ENCODE peak calls at places on chromosomes 3 and 15, in eight cellular contexts. D is AG10803, Z is stomach, P is endodermal cell, U is choroid plexus epithelial cell, H is IMR-90, A is psoas muscle, M is GM23338. G is an unnamed sample.

GRCh38 chr3:127682576-127682975 is 9.8 kb downstream of the ABTB1 start:
- DNase-seq in D (no peak), Z (peak), P (peak), U (no peak), H (no peak), A (no peak), M (peak), G (no peak)

GRCh38 chr3:35965908-35966307 is 326.6 kb downstream of the ARPP21 start:
- DNase-seq in D (peak), Z (no peak), P (no peak), U (peak), H (peak), A (no peak), M (peak), G (no peak)

GRCh38 chr3:42367903-42368302 is 42.5 kb downstream of the LYZL4 start:
- DNase-seq in D (no peak), Z (no peak), P (no peak), U (no peak), H (no peak), A (no peak), M (no peak), G (no peak)

GRCh38 chr3:194953291-194953690 is 267.6 kb downstream of the FAM43A start:
- DNase-seq in D (no peak), Z (no peak), P (no peak), U (no peak), H (no peak), A (no peak), M (no peak), G (no peak)

GRCh38 chr3:147654827-147655226 is 245.7 kb downstream of the ZIC1 start:
- DNase-seq in D (peak), Z (no peak), P (no peak), U (peak), H (no peak), A (no peak), M (no peak), G (no peak)

GRCh38 chr3:157443873-157444770 is 7.5 kb downstream of the PTX3 start:
- DNase-seq in D (peak), Z (no peak), P (no peak), U (peak), H (peak), A (no peak), M (no peak), G (peak)

GRCh38 chr15:41993447-41994170 is 21.3 kb upstream of the EHD4 start:
- DNase-seq in D (no peak), Z (no peak), P (no peak), U (no peak), H (no peak), A (peak), M (no peak), G (no peak)

GRCh38 chr3:192514754-192515660 is 212.3 kb downstream of the FGF12 start:
- DNase-seq in D (no peak), Z (peak), P (peak), U (no peak), H (no peak), A (peak), M (peak), G (no peak)

GRCh38 chr3:12187448-12188327 is 29.0 kb upstream of the TIMP4 start:
- DNase-seq in D (peak), Z (no peak), P (peak), U (peak), H (peak), A (no peak), M (no peak), G (no peak)

GRCh38 chr15:57640935-57641682 is 49.4 kb downstream of the MYZAP start:
- DNase-seq in D (peak), Z (no peak), P (peak), U (peak), H (peak), A (no peak), M (peak), G (peak)

GRCh38 chr3:8761866-8762265 is 7.5 kb downstream of the OXTR start:
- DNase-seq in D (no peak), Z (no peak), P (peak), U (no peak), H (no peak), A (no peak), M (no peak), G (no peak)

GRCh38 chr3:32596926-32597369 is 26.3 kb upstream of the DYNC1LI1 start:
- DNase-seq in D (no peak), Z (no peak), P (no peak), U (peak), H (peak), A (no peak), M (no peak), G (no peak)

GRCh38 chr3:147410518-147411234 is 1.5 kb downstream of the ZIC1 start:
- DNase-seq in D (peak), Z (no peak), P (peak), U (peak), H (peak), A (peak), M (peak), G (no peak)

GRCh38 chr3:160686955-160687535 is 10.1 kb downstream of the ARL14 start:
- DNase-seq in D (peak), Z (no peak), P (no peak), U (peak), H (peak), A (no peak), M (peak), G (no peak)

GRCh38 chr3:46881819-46882376 is 4.4 kb downstream of the PTH1R start:
- DNase-seq in D (no peak), Z (no peak), P (peak), U (no peak), H (no peak), A (no peak), M (peak), G (no peak)

GRCh38 chr3:36891651-36892268 is 53.1 kb downstream of the TRANK1 start:
- DNase-seq in D (no peak), Z (no peak), P (peak), U (no peak), H (no peak), A (peak), M (no peak), G (no peak)

GRCh38 chr15:78149805-78150751 is 916 bp downstream of the IDH3A start:
- DNase-seq in D (no peak), Z (no peak), P (peak), U (peak), H (no peak), A (no peak), M (peak), G (no peak)

GRCh38 chr15:31480356-31481058 is 153.9 kb downstream of the KLF13 start:
- DNase-seq in D (no peak), Z (peak), P (peak), U (no peak), H (no peak), A (no peak), M (no peak), G (no peak)

GRCh38 chr15:77577350-77577749 is 55.4 kb downstream of the LINGO1 start:
- DNase-seq in D (no peak), Z (no peak), P (no peak), U (no peak), H (no peak), A (peak), M (no peak), G (no peak)

GRCh38 chr3:51975857-51976549 is 1.1 kb downstream of the ABHD14A start:
- DNase-seq in D (peak), Z (peak), P (peak), U (peak), H (peak), A (peak), M (peak), G (peak)

GRCh38 chr3:129605593-129606521 is 619 bp downstream of the PLXND1 start:
- DNase-seq in D (peak), Z (peak), P (peak), U (peak), H (peak), A (peak), M (no peak), G (no peak)

GRCh38 chr3:188253800-188254452 is 100.0 kb downstream of the LPP start:
- DNase-seq in D (no peak), Z (no peak), P (no peak), U (no peak), H (no peak), A (no peak), M (no peak), G (no peak)

GRCh38 chr15:85485956-85486567 is 105.7 kb downstream of the AKAP13 start:
- DNase-seq in D (peak), Z (peak), P (peak), U (peak), H (peak), A (no peak), M (peak), G (peak)

GRCh38 chr3:178512627-178513026 is 23.6 kb upstream of the KCNMB2 start:
- DNase-seq in D (no peak), Z (no peak), P (no peak), U (no peak), H (no peak), A (no peak), M (no peak), G (no peak)

GRCh38 chr15:71294636-71295241 is 179.5 kb downstream of the THSD4 start:
- DNase-seq in D (peak), Z (no peak), P (no peak), U (peak), H (peak), A (no peak), M (no peak), G (peak)

GRCh38 chr15:63041982-63042878 is at the start of gene TPM1:
- DNase-seq in D (peak), Z (peak), P (peak), U (peak), H (peak), A (peak), M (peak), G (peak)

GRCh38 chr3:194224937-194225422 is 89.0 kb downstream of the HES1 start:
- DNase-seq in D (no peak), Z (no peak), P (peak), U (no peak), H (no peak), A (no peak), M (peak), G (no peak)

GRCh38 chr15:96053039-96054021 is 277.2 kb upstream of the NR2F2 start:
- DNase-seq in D (no peak), Z (peak), P (peak), U (peak), H (no peak), A (peak), M (peak), G (no peak)

DNA sequence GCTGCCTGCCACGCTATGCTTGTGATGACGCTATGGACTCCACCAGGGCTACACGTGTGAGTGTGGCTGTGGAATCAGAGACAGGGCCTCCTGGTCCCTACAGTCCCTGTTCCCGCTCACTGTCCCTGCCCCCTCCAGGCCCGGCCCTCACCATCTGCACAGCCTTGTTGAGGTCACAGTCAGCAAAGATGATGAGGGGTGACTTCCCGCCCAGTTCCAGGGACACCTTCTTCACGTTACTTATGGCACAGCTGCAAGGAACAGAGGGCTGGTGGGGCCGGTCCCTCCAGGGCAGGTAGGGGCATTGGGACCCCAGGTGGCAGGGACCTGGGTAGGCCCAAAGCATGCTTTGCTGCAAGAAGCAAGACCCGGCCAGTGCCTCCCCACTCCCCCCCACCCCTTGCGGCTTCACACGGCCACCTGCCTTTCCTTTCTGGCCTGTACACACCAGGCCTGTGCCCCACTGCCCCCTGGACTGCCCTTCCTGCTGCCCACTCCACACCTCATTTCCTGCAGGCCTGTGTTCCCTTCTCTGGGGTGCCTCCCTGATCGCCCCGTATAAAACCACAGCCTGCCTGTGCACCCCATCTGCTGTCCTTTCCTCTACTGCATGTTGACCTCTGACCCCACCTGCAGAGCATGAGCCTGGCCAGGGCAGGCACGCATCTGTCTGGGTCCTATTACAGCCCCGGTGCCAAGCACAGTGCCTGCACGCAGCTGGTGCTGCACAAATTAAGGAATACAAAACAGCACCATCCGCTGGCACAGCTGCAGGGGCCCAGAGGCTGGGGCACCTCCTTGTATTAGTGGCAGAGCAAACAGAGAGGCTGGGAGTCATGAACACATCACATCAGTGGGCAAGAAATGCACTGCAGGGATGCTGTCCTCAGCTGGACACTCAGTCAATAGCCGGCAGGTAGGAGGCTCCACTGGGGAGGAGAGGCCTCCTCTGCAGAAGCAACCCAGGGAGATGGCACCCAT is 30.8 kb upstream of the SLC41A3 start:
- DNase-seq in D (no peak), Z (peak), P (peak), U (no peak), H (no peak), A (no peak), M (no peak), G (no peak)
- TF ChIP-seq CTCF in D (no peak), Z (no peak), P (no peak), U (no peak), H (no peak), A (no peak), M (no peak), G (no peak)

GRCh38 chr15:74851960-74852359 is 9.0 kb upstream of the ULK3 start:
- DNase-seq in D (no peak), Z (no peak), P (no peak), U (no peak), H (no peak), A (no peak), M (no peak), G (no peak)

GRCh38 chr15:74857082-74857655 is 14.2 kb upstream of the ULK3 start:
- DNase-seq in D (no peak), Z (peak), P (no peak), U (no peak), H (no peak), A (no peak), M (no peak), G (no peak)

GRCh38 chr15:74855857-74856256 is 12.9 kb upstream of the ULK3 start:
- DNase-seq in D (peak), Z (no peak), P (no peak), U (no peak), H (no peak), A (peak), M (no peak), G (no peak)

GRCh38 chr15:74856537-74856936 is 13.6 kb upstream of the ULK3 start:
- DNase-seq in D (no peak), Z (no peak), P (no peak), U (no peak), H (no peak), A (no peak), M (no peak), G (no peak)

GRCh38 chr15:74854453-74854852 is 11.5 kb upstream of the ULK3 start:
- DNase-seq in D (no peak), Z (no peak), P (no peak), U (no peak), H (no peak), A (no peak), M (no peak), G (no peak)
- H3K4me3 ChIP-seq in D (no peak), Z (no peak), P (no peak), U (no peak), H (no peak), A (no peak), M (no peak), G (no peak)

DNA sequence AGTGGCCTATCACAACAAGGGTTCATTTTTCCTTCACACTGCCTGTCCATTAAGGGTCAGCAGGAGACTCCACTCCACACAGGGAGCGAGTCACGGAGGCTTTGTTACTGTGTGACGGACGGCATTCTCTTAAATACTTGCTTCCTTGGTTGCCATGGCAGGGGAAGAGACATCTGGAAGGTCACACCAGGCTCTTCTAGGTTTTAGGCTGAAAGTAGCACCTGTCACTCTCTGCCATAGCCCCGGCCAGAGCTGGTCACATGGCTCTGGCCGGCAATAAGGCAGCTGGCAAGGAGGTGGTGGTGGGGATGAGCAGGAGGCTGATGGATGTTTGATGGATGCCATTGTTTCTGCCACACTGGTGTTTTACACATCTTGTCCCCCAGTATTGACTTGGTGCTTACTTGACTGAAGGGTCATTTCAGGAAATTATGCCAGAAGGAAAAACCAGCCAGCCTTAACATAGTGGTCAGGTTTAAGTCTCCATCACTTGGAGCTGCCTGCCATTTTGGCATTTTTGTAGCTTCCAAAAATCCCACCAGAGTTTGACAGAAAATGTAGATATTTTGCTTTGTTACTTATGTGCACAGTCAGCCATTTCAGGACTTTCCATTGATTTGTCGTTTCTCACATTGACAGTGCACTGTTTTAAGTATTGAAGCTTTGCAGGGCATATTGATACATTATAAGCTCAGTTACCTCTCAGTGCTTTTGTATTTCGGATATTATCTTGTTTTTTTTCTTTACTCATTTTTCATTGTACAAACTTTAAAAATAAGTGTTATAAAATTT is 89.2 kb upstream of the ANKRD34C start:
- DNase-seq in D (no peak), Z (no peak), P (no peak), U (no peak), H (no peak), A (no peak), M (no peak), G (no peak)
- TF ChIP-seq CTCF in D (no peak), Z (no peak), P (no peak), U (no peak), H (no peak), A (no peak), M (no peak), G (no peak)

GRCh38 chr3:66010348-66011097 is 28.2 kb downstream of the MAGI1 start:
- DNase-seq in D (no peak), Z (no peak), P (peak), U (peak), H (no peak), A (no peak), M (no peak), G (no peak)

GRCh38 chr3:66014641-66015040 is 24.1 kb downstream of the MAGI1 start:
- DNase-seq in D (no peak), Z (no peak), P (no peak), U (no peak), H (no peak), A (no peak), M (no peak), G (no peak)

GRCh38 chr3:66014056-66014455 is 24.7 kb downstream of the MAGI1 start:
- DNase-seq in D (no peak), Z (no peak), P (no peak), U (no peak), H (no peak), A (no peak), M (no peak), G (no peak)

GRCh38 chr3:66012711-66013110 is 26.0 kb downstream of the MAGI1 start:
- DNase-seq in D (no peak), Z (no peak), P (no peak), U (no peak), H (no peak), A (no peak), M (no peak), G (no peak)

DNA sequence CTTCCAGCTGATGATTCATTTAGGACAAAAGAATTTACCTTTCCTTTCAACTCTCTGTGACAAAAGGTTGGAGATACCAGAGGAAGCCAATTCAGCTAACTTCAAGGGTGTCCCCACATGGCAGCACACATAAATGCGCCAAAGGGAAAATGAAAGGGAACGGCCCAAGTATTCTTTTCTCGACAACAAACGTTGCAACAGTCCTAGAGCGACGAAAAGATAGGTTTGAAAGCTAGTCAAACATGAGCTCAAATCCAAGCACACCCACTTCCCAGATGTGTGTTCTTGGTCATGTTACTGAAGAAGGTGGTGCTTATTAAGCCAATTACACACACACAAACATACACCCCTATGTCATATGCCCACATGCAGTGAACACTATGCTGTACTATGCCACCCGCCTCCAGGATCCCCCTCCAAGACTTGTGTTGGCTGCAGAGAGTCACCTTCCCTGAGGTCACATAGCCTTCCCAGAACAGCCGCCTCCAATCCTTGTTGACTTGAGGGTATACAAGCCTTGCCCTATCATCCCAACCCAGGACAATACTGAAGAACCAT is 27.5 kb downstream of the MAGI1 start:
- DNase-seq in D (no peak), Z (no peak), P (no peak), U (no peak), H (no peak), A (no peak), M (peak), G (no peak)
- H3K4me3 ChIP-seq in D (no peak), Z (peak), P (no peak), U (no peak), H (no peak), A (no peak), M (no peak), G (no peak)

GRCh38 chr15:40357723-40358491 is at the start of gene DISP2:
- DNase-seq in D (peak), Z (peak), P (peak), U (peak), H (peak), A (peak), M (peak), G (no peak)
- TF ChIP-seq CTCF in D (no peak), Z (no peak), P (peak), U (no peak), H (no peak), A (no peak), M (no peak), G (no peak)

GRCh38 chr3:2947536-2947935 is 162.6 kb downstream of the IL5RA start:
- DNase-seq in D (no peak), Z (no peak), P (no peak), U (no peak), H (no peak), A (no peak), M (no peak), G (no peak)
- H3K4me3 ChIP-seq in D (no peak), Z (no peak), P (no peak), U (no peak), H (no peak), A (no peak), M (no peak), G (no peak)